ENCODE peak calls at places on chromosomes 6 and 20, in ten cellular contexts. Z is foreskin fibroblast, A is foreskin keratinocyte, D is IMR-90, K is HCT116, H is mucosa of descending colon, G is AG04450, T is heart right ventricle, Q is upper lobe of right lung, L is choroid plexus epithelial cell. V is an unnamed sample.

GRCh38 chr6:169386431-169387057 is 132.9 kb upstream of the THBS2 start:
- DNase-seq in K (no peak), G (no peak), A (no peak), T (no peak), L (peak), Q (no peak), H (no peak), D (peak), Z (peak), V (no peak)

GRCh38 chr6:14270925-14271791 is 153.6 kb downstream of the CD83 start:
- DNase-seq in D (peak), Q (no peak), A (peak), L (peak), Z (peak), H (peak), G (peak), T (no peak), K (peak), V (no peak)

GRCh38 chr20:58267389-58268215 is 39.1 kb upstream of the ANKRD60 start:
- DNase-seq in H (no peak), Z (no peak), D (no peak), Q (no peak), T (no peak), K (no peak), L (no peak), G (no peak), A (no peak), V (no peak)

GRCh38 chr6:91490672-91491071 is 903.8 kb upstream of the MAP3K7 start:
- DNase-seq in H (no peak), Q (no peak), G (no peak), T (no peak), A (no peak), D (no peak), L (no peak), Z (no peak), K (no peak), V (no peak)

GRCh38 chr20:38331814-38332213 is 14.5 kb upstream of the LBP start:
- DNase-seq in A (no peak), Q (no peak), D (no peak), G (no peak), L (no peak), H (no peak), Z (no peak), K (no peak), T (no peak), V (no peak)

GRCh38 chr20:17992224-17992637 is 23.4 kb downstream of the MGME1 start:
- DNase-seq in A (no peak), L (no peak), G (no peak), D (no peak), Q (no peak), K (no peak), H (no peak), T (no peak), Z (no peak), V (no peak)

GRCh38 chr6:137494967-137495595 is 887 bp upstream of the OLIG3 start:
- DNase-seq in Q (no peak), A (no peak), T (no peak), H (no peak), K (no peak), L (no peak), G (no peak), Z (no peak), D (no peak), V (no peak)

GRCh38 chr6:108735310-108735990 is 112.8 kb upstream of the ARMC2 start:
- DNase-seq in T (no peak), L (no peak), Q (no peak), G (no peak), D (no peak), A (no peak), H (no peak), K (peak), Z (no peak), V (no peak)

GRCh38 chr6:108765495-108765894 is 82.7 kb upstream of the ARMC2 start:
- DNase-seq in D (no peak), A (no peak), L (no peak), T (no peak), Z (no peak), K (no peak), G (no peak), H (no peak), Q (no peak), V (no peak)

GRCh38 chr6:145600299-145600698 is 135.0 kb downstream of the EPM2A start:
- DNase-seq in K (no peak), Z (no peak), G (no peak), D (no peak), H (no peak), L (no peak), A (no peak), Q (no peak), T (no peak), V (no peak)

GRCh38 chr6:41439524-41440418 is 104.4 kb downstream of the NCR2 start:
- DNase-seq in Z (no peak), K (no peak), Q (no peak), L (no peak), D (no peak), H (no peak), A (no peak), T (no peak), G (no peak), V (no peak)

GRCh38 chr20:33835773-33836172 is 24.6 kb downstream of the CHMP4B start:
- DNase-seq in Q (no peak), L (no peak), T (no peak), H (no peak), Z (no peak), D (no peak), A (no peak), G (no peak), K (no peak), V (no peak)

GRCh38 chr20:43541214-43541613 is 17.6 kb upstream of the SGK2 start:
- DNase-seq in A (peak), H (no peak), D (peak), T (no peak), Q (no peak), G (no peak), L (no peak), Z (peak), K (no peak), V (no peak)

GRCh38 chr6:72386324-72386723 is 235.5 kb upstream of the KCNQ5 start:
- DNase-seq in D (peak), Q (no peak), K (no peak), H (no peak), Z (no peak), G (no peak), A (no peak), L (peak), T (no peak), V (no peak)

DNA sequence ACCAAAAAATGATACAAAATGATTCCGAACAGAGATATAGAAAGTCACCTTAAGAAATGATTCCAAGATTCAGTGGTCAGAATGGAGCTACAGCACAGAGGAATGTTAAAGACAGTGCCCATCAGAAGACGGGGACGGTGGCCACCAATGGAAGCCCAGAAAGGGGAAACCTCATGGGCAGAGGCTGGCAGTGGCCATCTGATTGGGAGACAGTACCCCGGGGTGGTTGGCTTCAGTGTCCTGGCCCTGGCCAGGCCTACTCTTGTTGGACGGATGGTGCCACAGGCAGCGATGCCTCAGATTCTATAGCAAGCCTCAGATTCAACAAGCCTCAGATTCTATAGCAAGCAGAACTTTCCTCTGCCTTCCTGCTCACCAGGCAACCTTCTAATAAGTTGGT is 16.6 kb upstream of the PI16 start:
- DNase-seq in Q (peak), D (no peak), Z (no peak), G (no peak), L (no peak), K (no peak), T (no peak), A (no peak), H (no peak), V (no peak)
- TF ChIP-seq CTCF in Q (no peak), D (no peak), Z (no peak), G (no peak), L (no peak), K (no peak), T (no peak), A (no peak), H (no peak), V (no peak)

DNA sequence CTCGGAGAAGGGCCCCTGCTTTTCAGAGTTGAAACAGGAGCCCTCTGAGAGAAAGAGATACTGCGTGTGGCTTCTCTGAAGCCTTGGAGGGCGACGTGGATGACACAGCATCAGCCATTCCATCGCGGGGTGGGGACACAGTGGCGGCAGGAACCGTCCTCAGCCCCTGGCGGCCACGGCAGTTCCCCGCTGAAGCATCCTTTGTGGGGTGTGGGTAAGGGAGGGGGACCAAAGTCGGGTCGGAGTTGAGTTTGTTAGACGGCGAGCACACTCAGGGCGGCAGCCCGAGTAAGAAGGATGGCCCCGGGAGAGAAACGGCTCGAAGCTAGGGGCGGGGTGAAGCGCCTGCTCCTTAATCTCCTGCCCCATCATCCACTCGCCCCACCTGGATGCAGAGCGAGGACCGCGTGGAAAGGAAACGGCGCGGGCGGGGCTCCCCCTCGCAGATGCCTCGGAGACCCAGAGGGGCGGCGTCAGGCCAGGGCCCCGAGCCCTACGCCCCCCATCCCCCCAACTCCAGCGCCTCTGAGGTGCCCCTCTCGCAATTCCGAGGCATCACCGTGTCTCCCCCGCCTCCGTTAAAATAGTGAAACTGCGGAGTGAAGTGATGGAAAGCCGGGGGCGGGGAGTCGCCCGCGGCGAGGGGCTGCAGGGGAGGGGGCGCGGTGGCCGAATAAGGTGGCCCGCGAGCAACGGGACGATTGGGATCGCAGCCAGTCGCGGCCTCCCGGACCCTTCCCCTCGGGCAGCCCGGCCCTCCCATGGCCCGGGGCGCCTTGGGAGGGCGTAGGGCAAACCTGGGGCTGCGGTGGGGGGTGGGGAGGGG is 796 bp upstream of the RREB1 start:
- DNase-seq in G (no peak), Z (peak), H (peak), K (no peak), T (peak), D (peak), L (peak), A (no peak), Q (peak), V (no peak)
- TF ChIP-seq CTCF in G (peak), Z (no peak), H (no peak), K (no peak), T (no peak), D (no peak), L (peak), A (peak), Q (peak), V (peak)

DNA sequence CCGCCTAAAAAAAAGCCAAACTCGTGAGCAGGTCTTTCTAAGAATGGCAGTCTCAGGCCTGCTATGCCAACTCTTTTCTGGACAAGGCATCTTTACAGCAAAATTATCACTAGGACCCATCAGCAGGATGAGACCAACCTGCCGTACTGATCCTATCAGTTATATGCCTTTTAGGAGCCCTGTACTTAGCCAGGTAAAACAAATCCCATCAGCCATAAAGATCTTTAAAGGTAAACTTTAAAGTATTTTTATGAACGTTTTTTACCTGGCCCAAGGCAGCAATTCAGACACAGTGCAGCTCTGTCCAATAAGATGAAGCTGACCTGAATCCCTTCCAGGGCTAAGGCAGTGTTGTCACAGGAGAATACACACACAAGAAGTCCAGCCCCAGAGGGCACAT is 51.3 kb upstream of the TGM3 start:
- DNase-seq in K (no peak), T (no peak), Q (no peak), H (no peak), G (no peak), Z (no peak), L (no peak), A (no peak), D (no peak), V (no peak)
- TF ChIP-seq CTCF in K (no peak), T (no peak), Q (no peak), H (no peak), G (no peak), Z (no peak), L (no peak), A (no peak), D (no peak), V (no peak)

GRCh38 chr20:24208652-24209051 is 220.1 kb upstream of the GGTLC1 start:
- DNase-seq in K (no peak), A (no peak), Z (no peak), G (no peak), Q (no peak), L (peak), H (no peak), T (no peak), D (no peak), V (no peak)
- TF ChIP-seq CTCF in K (no peak), A (peak), Z (no peak), G (no peak), Q (no peak), L (peak), H (no peak), T (no peak), D (no peak), V (no peak)

GRCh38 chr6:69732045-69732444 is 64.8 kb downstream of the LMBRD1 start:
- DNase-seq in H (no peak), D (peak), K (no peak), G (no peak), A (peak), Z (peak), Q (no peak), T (no peak), L (peak), V (no peak)

GRCh38 chr6:69735029-69735428 is 61.8 kb downstream of the LMBRD1 start:
- DNase-seq in H (no peak), Z (no peak), L (no peak), K (no peak), D (no peak), Q (no peak), T (no peak), G (no peak), A (no peak), V (no peak)

GRCh38 chr6:69732640-69733039 is 64.2 kb downstream of the LMBRD1 start:
- DNase-seq in A (no peak), H (no peak), Q (no peak), Z (peak), D (no peak), L (peak), T (no peak), K (no peak), G (no peak), V (no peak)

DNA sequence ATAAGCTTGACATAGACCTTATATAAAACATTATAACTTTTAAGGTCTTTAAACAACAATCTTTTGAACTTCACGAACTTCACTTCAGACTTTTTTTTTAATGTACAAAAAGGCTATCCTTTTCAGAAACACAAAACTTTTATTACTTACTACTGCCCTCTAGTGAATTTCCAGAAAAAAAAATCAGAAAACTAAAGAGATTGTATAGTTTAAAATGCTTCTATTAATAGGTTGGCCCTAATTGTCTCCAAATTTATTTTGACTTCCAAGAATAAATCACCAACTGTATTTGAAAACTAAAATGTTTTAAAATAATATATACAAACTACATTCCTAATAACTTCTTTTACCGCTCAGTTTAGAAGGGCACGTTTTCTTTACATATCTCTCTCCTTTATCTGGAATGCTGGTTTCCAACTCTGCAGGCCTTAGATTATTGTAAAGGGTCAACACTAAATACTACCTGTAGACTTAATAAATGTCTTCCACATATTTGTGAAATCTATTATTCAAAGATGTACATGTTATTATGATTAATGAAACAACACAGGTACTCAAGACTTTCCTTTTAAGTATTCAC is 66.8 kb downstream of the LMBRD1 start:
- DNase-seq in L (peak), D (peak), A (no peak), Q (no peak), H (no peak), K (no peak), Z (no peak), G (no peak), T (no peak), V (no peak)
- TF ChIP-seq CTCF in L (peak), D (peak), A (peak), Q (peak), H (no peak), K (no peak), Z (peak), G (peak), T (peak), V (peak)